ENCODE peak calls at places on chromosomes 7 and 10, in nine cellular contexts. One of them, this sample, is unnamed.

GRCh38 chr7:123714296-123715080 is 34.3 kb downstream of the WASL start:
- DNase-seq in HuH-7: no peak
- DNase-seq in CD4-positive, alpha-beta T cell: no peak
- DNase-seq in T-helper 2 cell: no peak
- DNase-seq in activated CD8-positive, alpha-beta memory T cell treated with anti-CD3 and anti-CD28 coated beads for 48 hours: no peak
- DNase-seq in head of caudate nucleus: no peak
- DNase-seq in esophagus squamous epithelium: no peak
- DNase-seq in H7: no peak
- DNase-seq in NCI-H446: no peak
- DNase-seq in this sample: no peak

GRCh38 chr10:78470267-78471103 is 436.8 kb downstream of the RPS24 start:
- DNase-seq in NCI-H446: peak
- DNase-seq in HuH-7: no peak
- DNase-seq in T-helper 2 cell: no peak
- DNase-seq in head of caudate nucleus: no peak
- DNase-seq in esophagus squamous epithelium: no peak
- DNase-seq in activated CD8-positive, alpha-beta memory T cell treated with anti-CD3 and anti-CD28 coated beads for 48 hours: no peak
- DNase-seq in CD4-positive, alpha-beta T cell: no peak
- DNase-seq in H7: no peak
- DNase-seq in this sample: no peak

GRCh38 chr7:80467069-80467468 is 44.8 kb downstream of the GNAT3 start:
- DNase-seq in T-helper 2 cell: no peak
- DNase-seq in NCI-H446: no peak
- DNase-seq in H7: no peak
- DNase-seq in esophagus squamous epithelium: no peak
- DNase-seq in HuH-7: no peak
- DNase-seq in CD4-positive, alpha-beta T cell: no peak
- DNase-seq in head of caudate nucleus: no peak
- DNase-seq in activated CD8-positive, alpha-beta memory T cell treated with anti-CD3 and anti-CD28 coated beads for 48 hours: no peak
- DNase-seq in this sample: no peak

GRCh38 chr10:61628875-61629513 is 33.7 kb upstream of the CABCOCO1 start:
- DNase-seq in CD4-positive, alpha-beta T cell: no peak
- DNase-seq in activated CD8-positive, alpha-beta memory T cell treated with anti-CD3 and anti-CD28 coated beads for 48 hours: no peak
- DNase-seq in H7: no peak
- DNase-seq in HuH-7: no peak
- DNase-seq in T-helper 2 cell: no peak
- DNase-seq in NCI-H446: no peak
- DNase-seq in esophagus squamous epithelium: no peak
- DNase-seq in head of caudate nucleus: peak
- DNase-seq in this sample: no peak

GRCh38 chr7:24843821-24844449 is 86.7 kb upstream of the GSDME start:
- DNase-seq in T-helper 2 cell: no peak
- DNase-seq in head of caudate nucleus: no peak
- DNase-seq in HuH-7: no peak
- DNase-seq in esophagus squamous epithelium: no peak
- DNase-seq in activated CD8-positive, alpha-beta memory T cell treated with anti-CD3 and anti-CD28 coated beads for 48 hours: no peak
- DNase-seq in H7: no peak
- DNase-seq in NCI-H446: no peak
- DNase-seq in CD4-positive, alpha-beta T cell: no peak
- DNase-seq in this sample: no peak

GRCh38 chr7:130893441-130893894 is 159.5 kb upstream of the KLF14 start:
- DNase-seq in T-helper 2 cell: no peak
- DNase-seq in NCI-H446: no peak
- DNase-seq in head of caudate nucleus: no peak
- DNase-seq in H7: no peak
- DNase-seq in activated CD8-positive, alpha-beta memory T cell treated with anti-CD3 and anti-CD28 coated beads for 48 hours: no peak
- DNase-seq in CD4-positive, alpha-beta T cell: no peak
- DNase-seq in esophagus squamous epithelium: no peak
- DNase-seq in HuH-7: no peak
- DNase-seq in this sample: no peak

GRCh38 chr7:106793015-106793651 is 71.9 kb upstream of the PIK3CG start:
- DNase-seq in T-helper 2 cell: no peak
- DNase-seq in HuH-7: peak
- DNase-seq in NCI-H446: no peak
- DNase-seq in head of caudate nucleus: no peak
- DNase-seq in CD4-positive, alpha-beta T cell: peak
- DNase-seq in H7: peak
- DNase-seq in activated CD8-positive, alpha-beta memory T cell treated with anti-CD3 and anti-CD28 coated beads for 48 hours: no peak
- DNase-seq in esophagus squamous epithelium: no peak
- DNase-seq in this sample: peak

GRCh38 chr10:49001861-49002675 is 62.4 kb upstream of the LRRC18 start:
- DNase-seq in esophagus squamous epithelium: no peak
- DNase-seq in CD4-positive, alpha-beta T cell: no peak
- DNase-seq in HuH-7: no peak
- DNase-seq in activated CD8-positive, alpha-beta memory T cell treated with anti-CD3 and anti-CD28 coated beads for 48 hours: no peak
- DNase-seq in H7: peak
- DNase-seq in head of caudate nucleus: no peak
- DNase-seq in NCI-H446: no peak
- DNase-seq in T-helper 2 cell: no peak
- DNase-seq in this sample: no peak

GRCh38 chr10:128896964-128897363 is 570.1 kb upstream of the MGMT start:
- DNase-seq in T-helper 2 cell: no peak
- DNase-seq in HuH-7: no peak
- DNase-seq in CD4-positive, alpha-beta T cell: no peak
- DNase-seq in H7: no peak
- DNase-seq in esophagus squamous epithelium: no peak
- DNase-seq in activated CD8-positive, alpha-beta memory T cell treated with anti-CD3 and anti-CD28 coated beads for 48 hours: no peak
- DNase-seq in head of caudate nucleus: no peak
- DNase-seq in NCI-H446: no peak
- DNase-seq in this sample: no peak

GRCh38 chr7:138607216-138608126 is 93.7 kb downstream of the SVOPL start:
- DNase-seq in esophagus squamous epithelium: no peak
- DNase-seq in H7: no peak
- DNase-seq in activated CD8-positive, alpha-beta memory T cell treated with anti-CD3 and anti-CD28 coated beads for 48 hours: no peak
- DNase-seq in head of caudate nucleus: no peak
- DNase-seq in CD4-positive, alpha-beta T cell: no peak
- DNase-seq in T-helper 2 cell: no peak
- DNase-seq in NCI-H446: no peak
- DNase-seq in HuH-7: no peak
- DNase-seq in this sample: no peak

GRCh38 chr10:61063035-61063434 is 119.0 kb upstream of the RHOBTB1 start:
- DNase-seq in CD4-positive, alpha-beta T cell: no peak
- DNase-seq in HuH-7: no peak
- DNase-seq in NCI-H446: peak
- DNase-seq in esophagus squamous epithelium: no peak
- DNase-seq in activated CD8-positive, alpha-beta memory T cell treated with anti-CD3 and anti-CD28 coated beads for 48 hours: no peak
- DNase-seq in T-helper 2 cell: no peak
- DNase-seq in H7: no peak
- DNase-seq in head of caudate nucleus: peak
- DNase-seq in this sample: peak

GRCh38 chr7:120185940-120186682 is 86.9 kb upstream of the KCND2 start:
- DNase-seq in HuH-7: no peak
- DNase-seq in head of caudate nucleus: no peak
- DNase-seq in NCI-H446: no peak
- DNase-seq in activated CD8-positive, alpha-beta memory T cell treated with anti-CD3 and anti-CD28 coated beads for 48 hours: no peak
- DNase-seq in T-helper 2 cell: no peak
- DNase-seq in CD4-positive, alpha-beta T cell: no peak
- DNase-seq in esophagus squamous epithelium: no peak
- DNase-seq in H7: no peak
- DNase-seq in this sample: no peak

GRCh38 chr7:150756858-150757257 is 19.6 kb downstream of the GIMAP5 start:
- DNase-seq in HuH-7: no peak
- DNase-seq in T-helper 2 cell: no peak
- DNase-seq in CD4-positive, alpha-beta T cell: no peak
- DNase-seq in H7: no peak
- DNase-seq in esophagus squamous epithelium: no peak
- DNase-seq in activated CD8-positive, alpha-beta memory T cell treated with anti-CD3 and anti-CD28 coated beads for 48 hours: no peak
- DNase-seq in head of caudate nucleus: no peak
- DNase-seq in NCI-H446: no peak
- DNase-seq in this sample: no peak

This sample was measured in cerebellum.